ENCODE peak calls at places on chromosomes 11 and 22, in nine cellular contexts. P is left lung, D is IMR-90, K is gastrocnemius medialis, G is ascending aorta, H is body of pancreas, S is SK-N-SH, M is fibroblast of lung, Q is hepatocyte. E is an unnamed sample.
A peak's percentile ranks its signal among the peaks of the same experiment; 100 is the strongest.

GRCh38 chr11:44078794-44079193 is 12.7 kb downstream of the ACCS start:
- DNase-seq in P (no peak), D (no peak), K (no peak), G (no peak), H (no peak), S (no peak), M (no peak), Q (no peak), E (no peak)

GRCh38 chr22:49992921-49993648 is 19.5 kb downstream of the IL17REL start:
- DNase-seq in P (peak; percentile 93), D (peak; percentile 43), K (no peak), G (no peak), H (peak; percentile 73), S (peak; percentile 85), M (peak; percentile 23), Q (peak; percentile 77), E (no peak)

GRCh38 chr22:36753120-36753802 is 22.7 kb downstream of the IFT27 start:
- DNase-seq in P (no peak), D (no peak), K (no peak), G (no peak), H (peak; percentile 64), S (no peak), M (no peak), Q (peak; percentile 43), E (no peak)

GRCh38 chr22:26585104-26585790 is 4.7 kb downstream of the TPST2 start:
- DNase-seq in P (peak; percentile 83), D (peak; percentile 79), K (peak; percentile 45), G (no peak), H (peak; percentile 66), S (peak; percentile 53), M (peak; percentile 84), Q (peak; percentile 62), E (peak; percentile 37)

GRCh38 chr11:95299078-95299611 is 68.1 kb upstream of the SESN3 start:
- DNase-seq in P (no peak), D (no peak), K (no peak), G (no peak), H (no peak), S (no peak), M (peak; percentile 85), Q (no peak), E (no peak)

GRCh38 chr22:35601743-35602633 is 15.1 kb downstream of the MB start:
- DNase-seq in P (no peak), D (peak; percentile 72), K (peak; percentile 88), G (no peak), H (peak; percentile 50), S (no peak), M (peak; percentile 77), Q (peak; percentile 57), E (no peak)

GRCh38 chr11:3879967-3880542 is 24.6 kb downstream of the STIM1 start:
- DNase-seq in P (no peak), D (no peak), K (no peak), G (no peak), H (peak; percentile 61), S (no peak), M (no peak), Q (peak; percentile 34), E (no peak)

GRCh38 chr11:46302866-46303265 is 25.4 kb downstream of the CREB3L1 start:
- DNase-seq in P (no peak), D (no peak), K (no peak), G (no peak), H (no peak), S (no peak), M (no peak), Q (no peak), E (no peak)

GRCh38 chr22:47056776-47057470 is 294.5 kb downstream of the TBC1D22A start:
- DNase-seq in P (peak; percentile 26), D (no peak), K (no peak), G (no peak), H (peak; percentile 8), S (no peak), M (no peak), Q (no peak), E (no peak)

GRCh38 chr11:70862093-70862492 is 390.3 kb downstream of the SHANK2 start:
- DNase-seq in P (no peak), D (no peak), K (no peak), G (no peak), H (no peak), S (no peak), M (no peak), Q (no peak), E (no peak)

GRCh38 chr11:12160680-12161079 is 50.3 kb downstream of the MICAL2 start:
- DNase-seq in P (no peak), D (peak; percentile 30), K (no peak), G (no peak), H (no peak), S (no peak), M (peak; percentile 83), Q (peak; percentile 53), E (no peak)

GRCh38 chr11:1410366-1411291 is 20.9 kb downstream of the BRSK2 start:
- DNase-seq in P (no peak), D (no peak), K (no peak), G (no peak), H (peak; percentile 81), S (peak; percentile 89), M (no peak), Q (peak; percentile 63), E (no peak)

GRCh38 chr11:74696932-74697687 is 34.1 kb downstream of the CHRDL2 start:
- DNase-seq in P (peak; percentile 88), D (peak; percentile 96), K (peak; percentile 31), G (peak; percentile 51), H (peak; percentile 89), S (no peak), M (peak; percentile 93), Q (peak; percentile 76), E (peak; percentile 60)

GRCh38 chr22:16804882-16805281 is 20.3 kb downstream of the XKR3 start:
- DNase-seq in P (no peak), D (no peak), K (no peak), G (no peak), H (no peak), S (no peak), M (no peak), Q (no peak), E (no peak)

GRCh38 chr11:45964911-45965389 is 42.5 kb downstream of the LARGE2 start:
- DNase-seq in P (no peak), D (peak; percentile 80), K (no peak), G (no peak), H (peak; percentile 66), S (peak; percentile 81), M (peak; percentile 63), Q (peak; percentile 87), E (peak; percentile 18)

GRCh38 chr11:1217151-1217550 is 5.7 kb upstream of the MUC5B start:
- DNase-seq in P (peak; percentile 43), D (no peak), K (no peak), G (no peak), H (no peak), S (no peak), M (no peak), Q (no peak), E (no peak)

GRCh38 chr22:50171319-50171964 is 911 bp downstream of the PANX2 start:
- DNase-seq in P (peak; percentile 69), D (no peak), K (no peak), G (no peak), H (no peak), S (no peak), M (no peak), Q (no peak), E (no peak)

GRCh38 chr11:35042906-35043305 is 96.1 kb upstream of the CD44 start:
- DNase-seq in P (no peak), D (no peak), K (no peak), G (no peak), H (no peak), S (no peak), M (no peak), Q (no peak), E (no peak)

GRCh38 chr11:73184953-73185671 is 33.0 kb upstream of the P2RY2 start:
- DNase-seq in P (peak; percentile 93), D (peak; percentile 33), K (peak; percentile 61), G (no peak), H (peak; percentile 73), S (peak; percentile 77), M (peak; percentile 28), Q (peak; percentile 77), E (no peak)

GRCh38 chr22:43488031-43488892 is 76.4 kb downstream of the MPPED1 start:
- DNase-seq in P (peak; percentile 53), D (no peak), K (no peak), G (no peak), H (no peak), S (no peak), M (no peak), Q (no peak), E (no peak)

GRCh38 chr11:12792590-12792989 is 118.4 kb downstream of the TEAD1 start:
- DNase-seq in P (no peak), D (peak; percentile 51), K (no peak), G (no peak), H (peak; percentile 28), S (no peak), M (peak; percentile 75), Q (no peak), E (no peak)

GRCh38 chr22:31162015-31162765 is 2.2 kb downstream of the RNF185 start:
- DNase-seq in P (no peak), D (no peak), K (no peak), G (no peak), H (peak; percentile 36), S (no peak), M (peak; percentile 41), Q (no peak), E (no peak)
- H3K4me3 ChIP-seq in P (peak overlapping the region; percentile 86), D (no peak overlapping the region), K (no peak overlapping the region), G (peak overlapping the region; percentile 85), H (no peak overlapping the region), S (no peak overlapping the region), M (peak overlapping the region; percentile 80), Q (no peak overlapping the region), E (no peak overlapping the region)

GRCh38 chr11:32935462-32936029 is 42.9 kb downstream of the QSER1 start:
- DNase-seq in P (no peak), D (no peak), K (no peak), G (no peak), H (no peak), S (no peak), M (no peak), Q (no peak), E (no peak)
- H3K36me3 ChIP-seq in P (no peaks in the 10 kb centered on the region), D (peaks cover 25% of the 10 kb centered on the region), K (peaks cover 59% of the 10 kb centered on the region), G (peaks cover 46% of the 10 kb centered on the region), H (peaks cover 17% of the 10 kb centered on the region), S (peaks cover 57% of the 10 kb centered on the region), M (peaks cover 7% of the 10 kb centered on the region), Q (no peaks in the 10 kb centered on the region), E (peaks cover 10% of the 10 kb centered on the region)

GRCh38 chr11:107651672-107652071 is 60.2 kb downstream of the SLN start:
- DNase-seq in P (no peak), D (no peak), K (no peak), G (no peak), H (no peak), S (no peak), M (peak; percentile 28), Q (no peak), E (no peak)
- TF ChIP-seq CTCF in P (no peak), D (no peak), K (no peak), G (no peak), H (no peak), S (peak; percentile 20), M (no peak), Q (no peak), E (no peak)

DNA sequence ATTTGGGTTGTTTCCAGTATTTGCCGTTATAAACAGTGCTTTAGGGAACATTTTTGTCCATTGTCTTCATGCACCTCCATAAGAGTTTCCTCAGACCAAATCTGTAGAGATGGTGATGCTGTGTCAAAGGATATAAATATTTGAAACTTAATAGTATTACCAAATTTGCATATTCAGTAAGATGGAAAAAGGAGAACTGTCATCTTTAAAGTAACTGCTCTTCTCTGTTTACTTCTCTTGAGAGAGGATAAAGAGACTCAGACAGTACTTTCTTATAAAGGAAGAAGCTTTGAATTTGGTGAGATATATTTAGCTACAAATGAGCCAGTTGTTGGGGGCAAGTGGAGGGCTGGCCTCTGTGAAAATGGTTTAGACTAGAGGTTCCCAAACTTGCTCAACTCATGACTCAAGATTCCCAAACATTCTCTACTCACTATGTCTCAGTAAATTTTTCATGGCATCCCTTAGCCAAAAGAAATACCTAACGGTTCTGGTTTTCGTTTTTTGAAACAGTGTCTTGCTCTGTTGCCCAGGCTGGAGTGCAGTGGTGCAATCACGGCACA is 26.2 kb downstream of the SHISA8 start:
- DNase-seq in P (no peak), D (peak; percentile 58), K (no peak), G (no peak), H (no peak), S (no peak), M (peak; percentile 25), Q (no peak), E (peak; percentile 26)
- H3K4me3 ChIP-seq in P (no peak overlapping the region), D (no peak overlapping the region), K (no peak overlapping the region), G (no peak overlapping the region), H (no peak overlapping the region), S (no peak overlapping the region), M (no peak overlapping the region), Q (no peak overlapping the region), E (no peak overlapping the region)